ENCODE peak calls at places on chromosomes 2 and 18, in ten cellular contexts. U is WERI-Rb-1, O is heart left ventricle, M is SK-N-SH, Q is fibroblast of the aortic adventitia, Z is uterus, H is neural progenitor cell, I is dorsolateral prefrontal cortex, X is AG09309, F is HL-60. W is an unnamed sample.

GRCh38 chr2:233112261-233113113 is 52.3 kb downstream of the INPP5D start:
- DNase-seq in U (no peak), O (no peak), M (no peak), Q (no peak), Z (no peak), H (no peak), I (peak; percentile 14), X (no peak), F (no peak), W (no peak)

GRCh38 chr18:34659579-34660517 is 50.2 kb upstream of the DTNA start:
- DNase-seq in U (no peak), O (peak; percentile 83), M (peak; percentile 46), Q (peak; percentile 98), Z (peak; percentile 84), H (peak; percentile 75), I (peak; percentile 68), X (peak; percentile 88), F (peak; percentile 66), W (peak; percentile 97)

GRCh38 chr2:175176624-175177023 is 4.9 kb downstream of the ATP5MC3 start:
- DNase-seq in U (no peak), O (no peak), M (no peak), Q (no peak), Z (no peak), H (no peak), I (no peak), X (no peak), F (no peak), W (no peak)

GRCh38 chr18:48787523-48788151 is 163.1 kb downstream of the SMAD7 start:
- DNase-seq in U (no peak), O (no peak), M (peak; percentile 68), Q (no peak), Z (no peak), H (no peak), I (peak; percentile 33), X (no peak), F (no peak), W (no peak)

GRCh38 chr2:10317646-10318045 is 14.9 kb downstream of the HPCAL1 start:
- DNase-seq in U (peak; percentile 51), O (no peak), M (no peak), Q (no peak), Z (no peak), H (peak; percentile 31), I (no peak), X (no peak), F (no peak), W (no peak)

GRCh38 chr2:45343618-45344017 is 267.4 kb downstream of the SRBD1 start:
- DNase-seq in U (no peak), O (no peak), M (peak; percentile 42), Q (peak; percentile 20), Z (no peak), H (peak; percentile 31), I (no peak), X (no peak), F (no peak), W (no peak)

GRCh38 chr2:108921096-108922030 is 67.7 kb downstream of the EDAR start:
- DNase-seq in U (no peak), O (no peak), M (no peak), Q (no peak), Z (no peak), H (no peak), I (peak; percentile 19), X (no peak), F (no peak), W (no peak)

GRCh38 chr2:239263937-239264837 is 136.6 kb downstream of the HDAC4 start:
- DNase-seq in U (no peak), O (peak; percentile 65), M (no peak), Q (peak; percentile 74), Z (no peak), H (no peak), I (no peak), X (no peak), F (no peak), W (no peak)

GRCh38 chr2:207530160-207531023 is 630 bp downstream of the CREB1 start:
- DNase-seq in U (peak; percentile 39), O (peak; percentile 75), M (peak; percentile 82), Q (peak; percentile 52), Z (peak; percentile 31), H (peak; percentile 86), I (no peak), X (no peak), F (no peak), W (no peak)

GRCh38 chr2:69013123-69013836 is at the start of gene ANTXR1:
- DNase-seq in U (peak; percentile 73), O (peak; percentile 69), M (peak; percentile 87), Q (peak; percentile 84), Z (peak; percentile 74), H (peak; percentile 82), I (peak; percentile 42), X (no peak), F (no peak), W (no peak)

GRCh38 chr2:164439885-164440284 is 181.4 kb downstream of the GRB14 start:
- DNase-seq in U (no peak), O (no peak), M (no peak), Q (no peak), Z (no peak), H (no peak), I (no peak), X (no peak), F (no peak), W (no peak)

GRCh38 chr2:149329068-149329467 is 1.3 kb upstream of the LYPD6 start:
- DNase-seq in U (peak; percentile 67), O (no peak), M (peak; percentile 61), Q (no peak), Z (no peak), H (no peak), I (no peak), X (no peak), F (no peak), W (no peak)

GRCh38 chr2:98509542-98510321 is 65.1 kb downstream of the INPP4A start:
- DNase-seq in U (no peak), O (no peak), M (no peak), Q (no peak), Z (no peak), H (no peak), I (no peak), X (no peak), F (no peak), W (no peak)

GRCh38 chr18:36035253-36035652 is 32.1 kb downstream of the RPRD1A start:
- DNase-seq in U (no peak), O (no peak), M (peak; percentile 53), Q (peak; percentile 33), Z (no peak), H (no peak), I (no peak), X (no peak), F (no peak), W (no peak)

GRCh38 chr18:36031407-36031806 is 36.0 kb downstream of the RPRD1A start:
- DNase-seq in U (no peak), O (no peak), M (no peak), Q (no peak), Z (no peak), H (no peak), I (no peak), X (no peak), F (no peak), W (no peak)

GRCh38 chr18:36028859-36029258 is 38.5 kb downstream of the RPRD1A start:
- DNase-seq in U (no peak), O (no peak), M (no peak), Q (no peak), Z (no peak), H (no peak), I (no peak), X (no peak), F (no peak), W (no peak)

GRCh38 chr18:36034299-36034895 is 33.0 kb downstream of the RPRD1A start:
- DNase-seq in U (no peak), O (no peak), M (no peak), Q (no peak), Z (no peak), H (no peak), I (no peak), X (no peak), F (no peak), W (no peak)

GRCh38 chr18:36031903-36032302 is 35.5 kb downstream of the RPRD1A start:
- DNase-seq in U (no peak), O (no peak), M (no peak), Q (no peak), Z (no peak), H (no peak), I (no peak), X (no peak), F (no peak), W (no peak)
- TF ChIP-seq CTCF in U (no peak), O (no peak), M (no peak), Q (no peak), Z (no peak), H (no peak), I (no peak), X (no peak), F (no peak), W (no peak)

GRCh38 chr2:72847916-72848315 is 22.1 kb upstream of the EXOC6B start:
- DNase-seq in U (peak; percentile 59), O (no peak), M (no peak), Q (no peak), Z (no peak), H (peak; percentile 11), I (no peak), X (no peak), F (no peak), W (no peak)
- H3K4me3 ChIP-seq in U (no peak overlapping the region), O (no peak overlapping the region), M (no peak overlapping the region), Q (no peak overlapping the region), Z (no peak overlapping the region), H (no peak overlapping the region), I (no peak overlapping the region), X (no peak overlapping the region), F (no peak overlapping the region), W (no peak overlapping the region)

DNA sequence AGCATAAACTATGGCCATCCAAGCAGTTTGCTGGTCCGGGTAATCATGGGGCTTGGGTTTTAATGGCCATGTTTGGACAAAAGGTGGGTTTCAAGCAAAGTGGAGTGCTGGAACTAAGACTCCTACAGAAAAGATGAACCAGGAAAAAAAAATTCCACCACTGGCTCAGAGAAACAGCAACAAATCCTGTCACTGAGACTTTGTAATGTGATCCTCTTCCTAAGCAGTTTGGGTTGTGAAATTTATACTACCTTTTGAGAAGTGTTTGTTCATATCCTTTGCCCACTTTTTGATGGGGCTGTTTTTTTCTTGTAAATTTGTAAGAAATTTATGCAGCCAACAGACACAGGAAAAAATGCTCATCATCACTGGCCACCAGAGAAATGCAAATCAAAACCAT is 40.2 kb downstream of the MRPL33 start:
- DNase-seq in U (no peak), O (no peak), M (no peak), Q (no peak), Z (no peak), H (no peak), I (no peak), X (no peak), F (no peak), W (no peak)
- TF ChIP-seq CTCF in U (no peak), O (no peak), M (no peak), Q (no peak), Z (no peak), H (no peak), I (no peak), X (no peak), F (no peak), W (no peak)

DNA sequence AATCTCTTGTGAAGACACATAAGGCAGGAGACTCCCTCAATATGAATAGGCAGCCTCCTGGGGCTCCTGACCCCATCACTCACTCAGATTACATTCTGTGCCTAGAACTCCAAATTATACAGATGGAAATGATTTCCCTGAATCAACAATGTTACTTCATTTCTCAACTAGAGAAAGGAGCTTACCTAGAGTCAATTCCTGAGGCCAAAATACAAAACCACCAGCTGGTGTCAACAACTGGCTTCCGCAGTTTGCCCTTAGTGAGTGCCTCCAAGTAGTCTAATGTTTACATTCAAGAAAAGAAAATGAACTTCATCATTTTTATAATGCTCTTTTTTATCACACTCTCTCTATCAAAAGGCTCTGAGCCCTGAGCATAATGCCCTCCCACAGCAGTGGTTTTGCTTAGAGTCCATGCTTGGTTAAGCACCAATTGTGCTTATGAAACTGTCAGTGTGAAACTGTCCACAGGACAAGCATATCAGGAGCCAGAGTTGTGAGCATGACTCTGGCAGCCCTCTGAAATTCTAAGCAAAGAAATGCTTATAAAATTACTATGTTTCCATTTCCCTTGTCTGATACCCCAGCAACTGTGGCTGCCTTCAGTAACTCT is 305.8 kb upstream of the PKDCC start:
- DNase-seq in U (no peak), O (no peak), M (no peak), Q (no peak), Z (no peak), H (no peak), I (no peak), X (no peak), F (no peak), W (no peak)
- H3K4me3 ChIP-seq in U (no peak overlapping the region), O (no peak overlapping the region), M (no peak overlapping the region), Q (no peak overlapping the region), Z (no peak overlapping the region), H (no peak overlapping the region), I (no peak overlapping the region), X (no peak overlapping the region), F (no peak overlapping the region), W (no peak overlapping the region)